ENCODE peak calls at places on chromosomes 12 and 14, in ten cellular contexts. One of them, this sample, is unnamed.

GRCh38 chr12:85280984-85281946 is 1.2 kb downstream of the ALX1 start:
- DNase-seq in islet precursor cell: no peak
- DNase-seq in posterior vena cava: no peak
- DNase-seq in AG10803: no peak
- DNase-seq in SJCRH30: peak; percentile 42
- DNase-seq in HCEC 1CT: no peak
- DNase-seq in GM06990: no peak
- DNase-seq in G401: no peak
- DNase-seq in NCI-H524: no peak
- DNase-seq in stimulated activated CD8-positive, alpha-beta memory T cell treated with anti-CD3 and anti-CD28 coated beads, Interleukin-4, amount 100 ng/mL, for 1 hour: no peak
- DNase-seq in this sample: no peak

GRCh38 chr12:68342966-68343365 is 10.8 kb upstream of the MDM1 start:
- DNase-seq in AG10803: no peak
- DNase-seq in islet precursor cell: no peak
- DNase-seq in SJCRH30: peak; percentile 81
- DNase-seq in GM06990: no peak
- DNase-seq in G401: no peak
- DNase-seq in HCEC 1CT: no peak
- DNase-seq in stimulated activated CD8-positive, alpha-beta memory T cell treated with anti-CD3 and anti-CD28 coated beads, Interleukin-4, amount 100 ng/mL, for 1 hour: no peak
- DNase-seq in NCI-H524: peak; percentile 9
- DNase-seq in posterior vena cava: no peak
- DNase-seq in this sample: no peak

GRCh38 chr12:120060196-120060595 is 56.4 kb downstream of the RAB35 start:
- DNase-seq in SJCRH30: no peak
- DNase-seq in GM06990: no peak
- DNase-seq in NCI-H524: no peak
- DNase-seq in AG10803: no peak
- DNase-seq in stimulated activated CD8-positive, alpha-beta memory T cell treated with anti-CD3 and anti-CD28 coated beads, Interleukin-4, amount 100 ng/mL, for 1 hour: no peak
- DNase-seq in HCEC 1CT: no peak
- DNase-seq in posterior vena cava: no peak
- DNase-seq in islet precursor cell: no peak
- DNase-seq in G401: no peak
- DNase-seq in this sample: no peak

GRCh38 chr12:40099423-40099853 is 6.4 kb downstream of the SLC2A13 start:
- DNase-seq in islet precursor cell: no peak
- DNase-seq in SJCRH30: no peak
- DNase-seq in AG10803: no peak
- DNase-seq in HCEC 1CT: no peak
- DNase-seq in stimulated activated CD8-positive, alpha-beta memory T cell treated with anti-CD3 and anti-CD28 coated beads, Interleukin-4, amount 100 ng/mL, for 1 hour: no peak
- DNase-seq in GM06990: no peak
- DNase-seq in NCI-H524: no peak
- DNase-seq in G401: no peak
- DNase-seq in posterior vena cava: no peak
- DNase-seq in this sample: no peak

GRCh38 chr12:97939141-97939540 is 476.5 kb downstream of the RMST start:
- DNase-seq in G401: no peak
- DNase-seq in HCEC 1CT: no peak
- DNase-seq in SJCRH30: peak; percentile 15
- DNase-seq in stimulated activated CD8-positive, alpha-beta memory T cell treated with anti-CD3 and anti-CD28 coated beads, Interleukin-4, amount 100 ng/mL, for 1 hour: no peak
- DNase-seq in AG10803: no peak
- DNase-seq in GM06990: no peak
- DNase-seq in NCI-H524: no peak
- DNase-seq in islet precursor cell: no peak
- DNase-seq in posterior vena cava: no peak
- DNase-seq in this sample: no peak

GRCh38 chr14:105019861-105020814 is 745 bp downstream of the CDCA4 start:
- DNase-seq in GM06990: peak; percentile 72
- DNase-seq in G401: no peak
- DNase-seq in HCEC 1CT: peak; percentile 22
- DNase-seq in stimulated activated CD8-positive, alpha-beta memory T cell treated with anti-CD3 and anti-CD28 coated beads, Interleukin-4, amount 100 ng/mL, for 1 hour: peak; percentile 18
- DNase-seq in SJCRH30: peak; percentile 47
- DNase-seq in NCI-H524: peak; percentile 19
- DNase-seq in AG10803: peak; percentile 20
- DNase-seq in posterior vena cava: peak; percentile 84
- DNase-seq in islet precursor cell: peak; percentile 69
- DNase-seq in this sample: no peak

GRCh38 chr14:32013083-32013482 is 64.0 kb upstream of the ARHGAP5 start:
- DNase-seq in stimulated activated CD8-positive, alpha-beta memory T cell treated with anti-CD3 and anti-CD28 coated beads, Interleukin-4, amount 100 ng/mL, for 1 hour: no peak
- DNase-seq in islet precursor cell: no peak
- DNase-seq in SJCRH30: no peak
- DNase-seq in GM06990: no peak
- DNase-seq in G401: no peak
- DNase-seq in NCI-H524: no peak
- DNase-seq in posterior vena cava: no peak
- DNase-seq in HCEC 1CT: no peak
- DNase-seq in AG10803: no peak
- DNase-seq in this sample: no peak

GRCh38 chr12:110310754-110311153 is 29.7 kb downstream of the ATP2A2 start:
- DNase-seq in G401: no peak
- DNase-seq in posterior vena cava: no peak
- DNase-seq in NCI-H524: no peak
- DNase-seq in islet precursor cell: no peak
- DNase-seq in HCEC 1CT: no peak
- DNase-seq in SJCRH30: no peak
- DNase-seq in stimulated activated CD8-positive, alpha-beta memory T cell treated with anti-CD3 and anti-CD28 coated beads, Interleukin-4, amount 100 ng/mL, for 1 hour: no peak
- DNase-seq in AG10803: no peak
- DNase-seq in GM06990: no peak
- DNase-seq in this sample: no peak

GRCh38 chr12:120598674-120599463 is 17.7 kb upstream of the POP5 start:
- DNase-seq in posterior vena cava: no peak
- DNase-seq in GM06990: no peak
- DNase-seq in stimulated activated CD8-positive, alpha-beta memory T cell treated with anti-CD3 and anti-CD28 coated beads, Interleukin-4, amount 100 ng/mL, for 1 hour: no peak
- DNase-seq in HCEC 1CT: peak; percentile 50
- DNase-seq in G401: no peak
- DNase-seq in islet precursor cell: peak; percentile 83
- DNase-seq in SJCRH30: no peak
- DNase-seq in AG10803: peak; percentile 34
- DNase-seq in NCI-H524: no peak
- DNase-seq in this sample: no peak

GRCh38 chr14:72851660-72852059 is 42.2 kb downstream of the DPF3 start:
- DNase-seq in G401: no peak
- DNase-seq in SJCRH30: no peak
- DNase-seq in GM06990: no peak
- DNase-seq in NCI-H524: peak; percentile 67
- DNase-seq in stimulated activated CD8-positive, alpha-beta memory T cell treated with anti-CD3 and anti-CD28 coated beads, Interleukin-4, amount 100 ng/mL, for 1 hour: no peak
- DNase-seq in posterior vena cava: peak; percentile 38
- DNase-seq in HCEC 1CT: no peak
- DNase-seq in islet precursor cell: no peak
- DNase-seq in AG10803: no peak
- DNase-seq in this sample: no peak

GRCh38 chr12:2679068-2679815 is 115.5 kb upstream of the FKBP4 start:
- DNase-seq in GM06990: no peak
- DNase-seq in NCI-H524: no peak
- DNase-seq in stimulated activated CD8-positive, alpha-beta memory T cell treated with anti-CD3 and anti-CD28 coated beads, Interleukin-4, amount 100 ng/mL, for 1 hour: no peak
- DNase-seq in islet precursor cell: peak; percentile 55
- DNase-seq in posterior vena cava: no peak
- DNase-seq in AG10803: no peak
- DNase-seq in G401: no peak
- DNase-seq in SJCRH30: no peak
- DNase-seq in HCEC 1CT: no peak
- DNase-seq in this sample: no peak

GRCh38 chr14:92352158-92352985 is 29.4 kb downstream of the SLC24A4 start:
- DNase-seq in stimulated activated CD8-positive, alpha-beta memory T cell treated with anti-CD3 and anti-CD28 coated beads, Interleukin-4, amount 100 ng/mL, for 1 hour: no peak
- DNase-seq in islet precursor cell: no peak
- DNase-seq in SJCRH30: peak; percentile 53
- DNase-seq in HCEC 1CT: peak; percentile 23
- DNase-seq in AG10803: peak; percentile 18
- DNase-seq in GM06990: no peak
- DNase-seq in NCI-H524: no peak
- DNase-seq in posterior vena cava: no peak
- DNase-seq in G401: peak; percentile 15
- DNase-seq in this sample: no peak